ENCODE peak calls at places on chromosome 11, in five cellular contexts. W is HT1080, R is NCI-H1417, J is NB4, N is upper lobe of right lung. A is an unnamed sample.

GRCh38 chr11:119727523-119728081 is 1.4 kb downstream of the NECTIN1 start:
- DNase-seq in W (no peak), R (peak), J (peak), N (peak), A (no peak)

GRCh38 chr11:65440831-65441499 is 18.4 kb downstream of the NEAT1 start:
- DNase-seq in W (no peak), R (no peak), J (no peak), N (peak), A (no peak)

GRCh38 chr11:65412271-65413076 is 10.1 kb upstream of the NEAT1 start:
- DNase-seq in W (no peak), R (no peak), J (peak), N (peak), A (no peak)

GRCh38 chr11:66768088-66768521 is 39.1 kb upstream of the SPTBN2 start:
- DNase-seq in W (no peak), R (no peak), J (peak), N (no peak), A (no peak)

GRCh38 chr11:45444796-45445195 is 158.7 kb upstream of the SYT13 start:
- DNase-seq in W (peak), R (no peak), J (no peak), N (no peak), A (no peak)

GRCh38 chr11:85170184-85170583 is 457.0 kb downstream of the DLG2 start:
- DNase-seq in W (peak), R (no peak), J (no peak), N (no peak), A (no peak)

GRCh38 chr11:20467458-20468185 is 80.1 kb downstream of the PRMT3 start:
- DNase-seq in W (no peak), R (no peak), J (no peak), N (no peak), A (no peak)

GRCh38 chr11:45654242-45654641 is 11.2 kb downstream of the CHST1 start:
- DNase-seq in W (no peak), R (no peak), J (no peak), N (peak), A (no peak)

GRCh38 chr11:508956-509355 is 1.9 kb upstream of the RNH1 start:
- DNase-seq in W (no peak), R (no peak), J (no peak), N (no peak), A (no peak)

GRCh38 chr11:44904261-44905080 is 46.2 kb downstream of the TP53I11 start:
- DNase-seq in W (no peak), R (no peak), J (no peak), N (no peak), A (no peak)

GRCh38 chr11:58525037-58525614 is 17.2 kb upstream of the OR5B21 start:
- DNase-seq in W (no peak), R (no peak), J (peak), N (no peak), A (peak)